ENCODE peak calls at places on chromosome 18, in ten cellular contexts. Q, Z, O, P, D, K, T, H, N and B are unnamed samples.

GRCh38 chr18:49797995-49798394 is 15.3 kb downstream of the ACAA2 start:
- DNase-seq in H (no peak), Z (no peak), Q (no peak), O (no peak), N (no peak), D (no peak), K (no peak), T (no peak), P (no peak), B (no peak)

GRCh38 chr18:33612632-33613031 is 34.6 kb downstream of the ASXL3 start:
- DNase-seq in T (no peak), N (no peak), O (no peak), P (no peak), H (no peak), K (no peak), Z (no peak), D (no peak), Q (no peak), B (no peak)

GRCh38 chr18:45291616-45292612 is 323.4 kb upstream of the SLC14A2 start:
- DNase-seq in O (no peak), P (no peak), D (no peak), N (no peak), K (no peak), Z (no peak), H (no peak), T (no peak), Q (no peak), B (no peak)

GRCh38 chr18:56711706-56712445 is 60.7 kb downstream of the WDR7 start:
- DNase-seq in P (no peak), Z (no peak), D (no peak), Q (no peak), O (no peak), H (no peak), T (no peak), N (no peak), K (no peak), B (no peak)

GRCh38 chr18:9835112-9835755 is 50.5 kb upstream of the TXNDC2 start:
- DNase-seq in Q (no peak), T (no peak), Z (no peak), D (no peak), P (no peak), K (no peak), H (no peak), O (no peak), N (no peak), B (no peak)

GRCh38 chr18:31438402-31438801 is 9.1 kb upstream of the DSG3 start:
- DNase-seq in Z (no peak), O (no peak), N (no peak), K (no peak), P (no peak), D (no peak), Q (no peak), T (no peak), H (no peak), B (no peak)

GRCh38 chr18:23626451-23627279 is 36.0 kb downstream of the ANKRD29 start:
- DNase-seq in P (no peak), Z (no peak), Q (no peak), N (peak; percentile 73), T (no peak), O (no peak), D (no peak), K (no peak), H (no peak), B (no peak)

GRCh38 chr18:8754995-8755955 is 49.9 kb downstream of the MTCL1 start:
- DNase-seq in N (peak; percentile 89), H (no peak), P (no peak), O (no peak), Z (no peak), T (no peak), D (peak; percentile 68), K (no peak), Q (no peak), B (peak; percentile 65)

GRCh38 chr18:77108001-77108692 is 24.4 kb downstream of the MBP start:
- DNase-seq in Z (peak; percentile 61), N (peak; percentile 92), Q (no peak), T (peak; percentile 78), K (no peak), H (peak; percentile 78), D (peak; percentile 57), O (no peak), P (no peak), B (peak; percentile 96)

GRCh38 chr18:57269756-57270534 is 82.4 kb upstream of the ST8SIA3 start:
- DNase-seq in T (no peak), O (no peak), N (no peak), P (no peak), D (no peak), Z (no peak), Q (no peak), K (no peak), H (no peak), B (no peak)

GRCh38 chr18:12839057-12839525 is 44.9 kb downstream of the PTPN2 start:
- DNase-seq in D (no peak), O (no peak), P (no peak), H (no peak), K (no peak), T (no peak), Z (no peak), N (no peak), Q (no peak), B (no peak)

GRCh38 chr18:24268784-24269550 is 128.7 kb downstream of the OSBPL1A start:
- DNase-seq in O (no peak), P (no peak), N (no peak), Z (no peak), H (no peak), D (no peak), T (no peak), Q (no peak), K (no peak), B (no peak)

DNA sequence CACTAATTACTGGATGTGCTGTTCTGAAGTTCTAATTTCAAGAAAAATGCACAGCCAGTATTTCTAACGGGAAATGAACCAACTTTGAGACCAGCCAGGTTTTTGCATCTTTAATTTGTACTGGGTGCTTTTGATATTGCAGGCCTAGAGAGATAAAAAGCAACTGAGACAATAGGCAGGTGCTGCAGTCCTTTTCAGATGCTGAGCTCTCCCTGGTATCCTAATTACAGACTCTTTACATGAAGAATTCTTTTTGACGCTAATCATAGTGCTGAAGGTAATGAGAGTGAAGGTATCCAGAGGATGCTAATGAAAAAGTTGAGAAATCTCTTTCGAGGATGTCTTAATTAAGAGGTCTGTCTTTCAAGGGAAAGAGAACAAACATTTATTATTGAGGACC is 85.1 kb downstream of the SERPINB8 start:
- DNase-seq in P (no peak), Z (no peak), O (no peak), D (no peak), H (no peak), T (no peak), N (no peak), K (no peak), Q (no peak), B (no peak)
- H3K9me3 ChIP-seq in P (no peaks in the 10 kb centered on the region), Z (no peaks in the 10 kb centered on the region), O (no peaks in the 10 kb centered on the region), D (no peaks in the 10 kb centered on the region), H (no peaks in the 10 kb centered on the region), T (no peaks in the 10 kb centered on the region), N (peaks cover 2% of the 10 kb centered on the region), K (no peaks in the 10 kb centered on the region), Q (no peaks in the 10 kb centered on the region), B (no peaks in the 10 kb centered on the region)

DNA sequence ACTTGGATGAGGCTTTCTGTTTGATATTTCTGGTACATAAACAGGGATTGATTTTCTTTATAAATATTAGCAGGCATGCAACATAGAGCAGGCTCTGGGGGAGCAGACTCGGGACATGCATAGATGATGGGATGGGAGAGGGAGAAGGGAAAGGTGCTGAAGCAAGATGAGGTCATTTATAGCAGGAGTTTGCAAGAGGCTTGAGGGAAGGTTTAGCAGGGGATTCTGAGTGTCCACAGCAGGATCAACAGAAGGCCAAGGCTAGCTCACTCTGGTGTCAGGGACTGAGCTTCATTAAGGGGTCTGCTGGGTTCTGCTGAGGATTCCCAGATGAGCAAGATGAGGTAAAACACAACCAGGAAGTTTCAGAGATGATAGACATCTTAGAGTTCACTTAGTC is 309.1 kb upstream of the CELF4 start:
- DNase-seq in O (no peak), K (no peak), D (no peak), Z (no peak), T (no peak), P (no peak), N (no peak), Q (no peak), H (no peak), B (no peak)
- TF ChIP-seq POLR2A in O (no peak), K (no peak), D (no peak), Z (no peak), T (no peak), P (no peak), N (no peak), Q (no peak), H (no peak), B (no peak)

DNA sequence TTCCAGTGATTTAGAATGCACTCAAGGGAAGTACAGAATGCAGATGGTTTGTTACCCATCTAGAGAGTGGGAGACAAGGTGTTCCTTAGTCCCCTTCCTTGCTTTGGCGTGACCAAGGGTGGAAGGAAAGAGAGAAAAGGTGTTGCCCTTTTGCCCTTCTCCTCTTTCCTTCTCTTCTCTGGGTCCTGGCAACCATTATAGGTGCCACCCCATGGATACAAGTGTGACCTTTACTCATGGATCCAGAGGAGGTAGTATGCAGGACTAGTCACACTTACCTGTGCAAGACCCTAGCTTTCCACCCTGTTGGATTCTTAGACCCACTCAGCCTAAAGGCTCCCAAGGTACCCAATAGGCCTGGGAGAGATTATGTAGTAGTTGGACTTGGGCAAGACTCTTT is 11.6 kb upstream of the RBFA start:
- DNase-seq in Q (no peak), Z (no peak), D (no peak), H (no peak), T (no peak), K (no peak), N (peak; percentile 24), P (no peak), O (no peak), B (no peak)
- H3K9me3 ChIP-seq in Q (peaks cover 92% of the 10 kb centered on the region), Z (peaks cover 14% of the 10 kb centered on the region), D (peaks cover 71% of the 10 kb centered on the region), H (peaks cover 10% of the 10 kb centered on the region), T (peaks cover 78% of the 10 kb centered on the region), K (peaks cover 79% of the 10 kb centered on the region), N (peaks cover 53% of the 10 kb centered on the region), P (peaks cover 12% of the 10 kb centered on the region), O (peaks cover 2% of the 10 kb centered on the region), B (peaks cover 80% of the 10 kb centered on the region)

GRCh38 chr18:48106498-48106897 is 176.0 kb upstream of the SMAD2 start:
- DNase-seq in Q (no peak), O (no peak), H (no peak), K (no peak), P (no peak), T (no peak), D (no peak), N (no peak), Z (no peak), B (no peak)

GRCh38 chr18:48104703-48105102 is 174.2 kb upstream of the SMAD2 start:
- DNase-seq in T (no peak), Q (no peak), O (no peak), N (no peak), D (no peak), K (no peak), Z (no peak), P (no peak), H (no peak), B (no peak)

GRCh38 chr18:48108136-48108535 is 177.7 kb upstream of the SMAD2 start:
- DNase-seq in D (no peak), Q (no peak), N (no peak), H (no peak), T (no peak), Z (no peak), O (no peak), K (no peak), P (no peak), B (no peak)

GRCh38 chr18:48105317-48105716 is 174.9 kb upstream of the SMAD2 start:
- DNase-seq in Z (no peak), Q (no peak), K (no peak), T (no peak), N (no peak), P (no peak), H (no peak), O (no peak), D (no peak), B (no peak)

GRCh38 chr18:48106976-48107781 is 176.7 kb upstream of the SMAD2 start:
- DNase-seq in N (no peak), T (no peak), D (no peak), O (no peak), H (peak; percentile 59), Z (no peak), Q (no peak), K (no peak), P (no peak), B (no peak)
- TF ChIP-seq POLR2A in N (no peak), T (no peak), D (no peak), O (no peak), H (no peak), Z (no peak), Q (no peak), K (no peak), P (no peak), B (no peak)